ENCODE peak calls at places on chromosome 9, in four cellular contexts. K is lower lobe of right lung, I is SK-N-SH, L is OCI-LY7. R is an unnamed sample.

GRCh38 chr9:90124961-90125360 is 517.7 kb downstream of the DIRAS2 start:
- DNase-seq in K (no peak), I (peak; percentile 64), L (no peak), R (no peak)

GRCh38 chr9:120902286-120902685 is 24.3 kb downstream of the TRAF1 start:
- DNase-seq in K (no peak), I (no peak), L (peak; percentile 85), R (no peak)

GRCh38 chr9:7320139-7320538 is 479.4 kb downstream of the DMAC1 start:
- DNase-seq in K (no peak), I (peak; percentile 19), L (no peak), R (peak; percentile 61)

GRCh38 chr9:81538929-81539716 is 150.2 kb downstream of the TLE1 start:
- DNase-seq in K (no peak), I (no peak), L (no peak), R (no peak)

GRCh38 chr9:73183917-73184861 is 32.5 kb downstream of the ANXA1 start:
- DNase-seq in K (no peak), I (no peak), L (peak; percentile 52), R (no peak)

GRCh38 chr9:73038613-73039012 is 85.8 kb upstream of the ALDH1A1 start:
- DNase-seq in K (peak; percentile 42), I (no peak), L (no peak), R (no peak)

GRCh38 chr9:121861501-121862180 is 210.2 kb downstream of the DAB2IP start:
- DNase-seq in K (no peak), I (peak; percentile 61), L (peak; percentile 45), R (peak; percentile 61)

GRCh38 chr9:86202338-86202882 is 57.0 kb downstream of the C9orf153 start:
- DNase-seq in K (no peak), I (peak; percentile 56), L (peak; percentile 60), R (peak; percentile 19)

GRCh38 chr9:83154821-83155220 is 91.9 kb upstream of the RASEF start:
- DNase-seq in K (no peak), I (no peak), L (no peak), R (no peak)

GRCh38 chr9:99677281-99677680 is 144.4 kb upstream of the NR4A3 start:
- DNase-seq in K (no peak), I (no peak), L (no peak), R (no peak)

GRCh38 chr9:102273952-102274351 is 535.5 kb upstream of the GRIN3A start:
- DNase-seq in K (no peak), I (no peak), L (no peak), R (no peak)

GRCh38 chr9:38224941-38225340 is 155.9 kb upstream of the SHB start:
- DNase-seq in K (no peak), I (no peak), L (no peak), R (no peak)

GRCh38 chr9:110440161-110440560 is 102.5 kb upstream of the TXNDC8 start:
- DNase-seq in K (no peak), I (no peak), L (no peak), R (no peak)

GRCh38 chr9:85339337-85339736 is 402.4 kb downstream of the AGTPBP1 start:
- DNase-seq in K (no peak), I (no peak), L (no peak), R (no peak)

GRCh38 chr9:127158995-127159801 is 36.8 kb upstream of the ANGPTL2 start:
- DNase-seq in K (no peak), I (peak; percentile 41), L (peak; percentile 36), R (peak; percentile 55)

DNA sequence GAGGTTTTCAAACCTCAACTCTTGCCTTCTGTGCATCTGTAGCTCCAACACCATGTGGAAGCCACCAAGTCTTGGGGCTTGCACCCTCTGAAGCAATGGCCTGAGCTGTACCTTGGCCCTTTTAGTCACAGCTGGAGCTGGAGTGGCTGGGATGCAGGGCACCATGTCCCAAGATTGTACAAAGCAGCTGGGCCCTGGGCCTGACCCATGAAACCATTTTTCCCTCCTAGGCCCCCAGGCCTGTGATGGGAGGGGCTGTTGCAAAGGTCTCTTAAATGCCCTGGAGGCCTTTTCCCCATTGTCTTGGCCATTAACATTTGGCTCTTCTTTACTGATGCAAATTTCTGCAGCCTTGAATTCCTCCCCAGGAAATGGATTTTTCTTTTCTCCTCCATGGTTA is 11.8 kb upstream of the ENTREP1 start:
- DNase-seq in K (no peak), I (no peak), L (no peak), R (no peak)
- H3K9me3 ChIP-seq in K (peaks cover 8% of the 10 kb centered on the region), I (no peaks in the 10 kb centered on the region), L (peaks cover 9% of the 10 kb centered on the region), R (no peaks in the 10 kb centered on the region)

DNA sequence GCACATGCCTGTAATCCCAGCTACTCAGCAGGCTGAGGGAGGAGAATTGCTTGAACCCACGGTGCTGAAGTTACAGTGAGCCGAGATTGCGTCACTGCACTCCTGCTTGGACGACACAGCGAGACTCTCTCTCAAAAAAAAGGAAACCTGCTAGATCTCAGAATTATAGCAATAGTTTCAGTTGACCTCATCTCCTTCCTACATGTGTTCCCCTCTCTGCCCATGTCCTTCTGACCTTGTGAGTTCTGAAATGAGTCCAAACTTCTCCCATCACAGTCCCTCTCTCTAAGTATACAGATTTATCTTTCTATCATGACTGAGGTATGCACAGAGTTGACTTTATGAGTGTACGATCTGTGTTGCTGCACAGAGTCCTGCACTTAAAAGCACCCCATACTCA is 44.6 kb upstream of the SHOC1 start:
- DNase-seq in K (peak; percentile 65), I (no peak), L (no peak), R (no peak)
- H3K4me3 ChIP-seq in K (no peak overlapping the region), I (no peak overlapping the region), L (no peak overlapping the region), R (no peak overlapping the region)

GRCh38 chr9:77844415-77844814 is 187.2 kb downstream of the GNAQ start:
- DNase-seq in K (no peak), I (no peak), L (no peak), R (no peak)

GRCh38 chr9:77843088-77843985 is 188.3 kb downstream of the GNAQ start:
- DNase-seq in K (no peak), I (no peak), L (no peak), R (peak; percentile 31)

GRCh38 chr9:77839459-77840140 is 191.5 kb upstream of the GNA14 start:
- DNase-seq in K (no peak), I (no peak), L (no peak), R (no peak)

GRCh38 chr9:77838986-77839385 is 190.9 kb upstream of the GNA14 start:
- DNase-seq in K (no peak), I (no peak), L (no peak), R (no peak)

GRCh38 chr9:77841739-77842386 is 189.7 kb downstream of the GNAQ start:
- DNase-seq in K (no peak), I (no peak), L (no peak), R (no peak)
- TF ChIP-seq CTCF in K (peak; percentile 27), I (peak; percentile 60), L (peak; percentile 59), R (peak; percentile 53)

DNA sequence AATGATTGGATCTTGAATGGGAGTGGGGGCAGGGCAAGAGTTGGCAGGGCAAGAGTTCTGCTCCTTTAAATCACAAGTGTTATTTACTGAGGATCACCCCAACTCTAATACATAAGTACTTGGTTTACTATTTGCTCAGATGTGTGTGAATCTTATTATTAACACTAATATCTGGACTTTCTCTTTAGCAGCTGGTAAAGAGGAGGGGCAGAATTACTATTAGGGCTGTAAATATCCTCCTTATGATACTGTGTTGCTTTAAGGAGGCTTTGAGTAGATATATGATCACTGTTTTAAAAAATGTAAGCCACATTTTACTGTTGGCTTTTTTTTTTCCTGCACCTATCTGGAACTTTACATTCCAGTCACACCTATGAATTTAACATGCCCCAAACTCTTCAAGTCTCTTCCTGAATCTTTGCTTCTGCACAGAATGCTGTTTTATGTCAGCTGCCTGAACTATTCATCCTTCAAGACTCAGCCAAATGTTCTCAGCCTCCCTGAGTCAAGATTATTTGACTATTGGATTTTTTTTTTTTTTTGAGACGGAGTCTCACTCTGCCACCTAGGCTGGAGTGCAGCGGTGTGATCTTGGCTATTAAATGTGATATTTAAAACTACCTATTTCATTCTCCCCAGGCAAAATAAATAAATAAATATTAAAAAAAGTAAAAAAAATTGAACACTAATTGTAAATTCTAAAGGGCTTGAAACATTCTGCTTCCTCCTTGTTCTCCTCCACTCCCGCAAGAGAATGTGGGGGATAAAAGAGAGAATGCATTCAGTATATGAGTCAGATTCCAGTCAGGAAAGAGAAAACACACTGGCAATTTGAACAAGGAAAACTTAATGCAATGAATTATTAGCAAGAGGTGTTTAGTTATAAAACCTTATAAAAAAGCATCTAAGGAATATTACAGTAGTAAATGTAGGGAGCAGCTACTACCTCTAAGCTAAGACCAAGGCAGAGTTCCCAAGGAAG is 99.3 kb downstream of the FOCAD start:
- DNase-seq in K (no peak), I (no peak), L (no peak), R (no peak)
- H3K9me3 ChIP-seq in K (no peaks in the 10 kb centered on the region), I (no peaks in the 10 kb centered on the region), L (no peaks in the 10 kb centered on the region), R (no peaks in the 10 kb centered on the region)

DNA sequence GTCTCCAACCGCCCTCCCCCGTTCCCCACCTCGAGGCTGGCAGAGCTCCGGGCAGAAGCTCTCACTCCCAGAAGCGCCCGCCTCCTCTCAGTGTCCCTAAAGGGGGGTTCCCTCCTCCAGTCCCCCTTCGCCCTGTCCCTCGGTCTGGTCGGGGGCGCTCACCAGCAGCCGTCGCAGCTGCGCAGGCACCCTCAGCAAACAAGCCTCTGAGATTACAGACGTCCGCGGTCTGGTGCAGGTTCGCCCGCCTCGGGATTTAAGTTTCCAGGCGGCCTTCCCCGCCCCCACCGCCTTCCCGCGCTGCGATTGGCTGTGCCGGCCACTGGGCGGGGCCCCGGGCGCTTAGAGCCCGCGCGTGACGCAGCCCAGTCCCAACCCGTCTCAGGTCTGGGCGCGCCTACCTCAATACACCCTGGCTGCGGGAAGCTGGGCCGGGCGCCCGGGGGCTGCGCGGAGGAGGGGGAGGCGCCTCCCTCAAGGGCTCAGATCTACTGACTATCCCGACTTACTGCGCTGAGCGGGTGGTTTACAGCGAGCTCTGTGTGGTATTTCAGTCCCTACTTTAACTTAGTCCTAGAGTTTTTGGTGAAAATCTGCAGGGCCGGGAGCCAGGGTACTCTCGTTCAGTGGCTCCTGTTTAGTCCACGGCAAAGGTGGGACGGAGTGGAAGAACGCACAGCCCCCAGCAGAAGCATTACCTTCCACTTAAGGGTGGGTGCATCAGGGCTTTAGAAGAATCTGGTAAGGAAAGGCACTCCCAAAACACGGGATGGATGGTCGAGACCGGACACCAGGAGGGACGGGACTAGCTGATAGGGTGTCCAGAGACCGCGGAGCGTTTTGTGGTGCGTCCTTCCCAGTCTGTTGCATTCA is at the start of gene CTSV:
- DNase-seq in K (peak; percentile 91), I (peak; percentile 97), L (peak; percentile 75), R (peak; percentile 97)
- H3K4me3 ChIP-seq in K (peak within 1 kb of the TSS; percentile 63), I (peak within 1 kb of the TSS; percentile 82), L (peak within 1 kb of the TSS; percentile 62), R (peak within 1 kb of the TSS; percentile 59)

GRCh38 chr9:135680091-135680490 is 17.0 kb downstream of the LCN9 start:
- DNase-seq in K (no peak), I (no peak), L (no peak), R (no peak)

GRCh38 chr9:135678236-135679017 is 15.3 kb downstream of the LCN9 start:
- DNase-seq in K (no peak), I (no peak), L (no peak), R (no peak)

GRCh38 chr9:135676891-135677290 is 13.8 kb downstream of the LCN9 start:
- DNase-seq in K (no peak), I (no peak), L (no peak), R (no peak)

GRCh38 chr9:135674977-135675376 is 11.9 kb downstream of the LCN9 start:
- DNase-seq in K (no peak), I (no peak), L (no peak), R (no peak)

GRCh38 chr9:135677641-135678168 is 14.6 kb downstream of the LCN9 start:
- DNase-seq in K (no peak), I (no peak), L (no peak), R (no peak)
- TF ChIP-seq CTCF in K (no peak), I (no peak), L (no peak), R (no peak)

R was measured in BE2C.